ENCODE peak calls at places on chromosomes 5 and 9, in seven cellular contexts. K is foreskin fibroblast; U is CD4-positive, alpha-beta T cell; G is GM23338; W is WERI-Rb-1; V is tibial nerve; J is HFFc6. M is an unnamed sample.

GRCh38 chr5:96026334-96027065 is 64.8 kb upstream of the ELL2 start:
- DNase-seq in G (no peak), W (no peak), U (no peak), K (peak; percentile 68), V (no peak), J (peak; percentile 72), M (no peak)

GRCh38 chr9:131635285-131635684 is 90.0 kb downstream of the PRRT1B start:
- DNase-seq in V (peak; percentile 82), U (peak; percentile 67), K (peak; percentile 96), J (peak; percentile 94), G (peak; percentile 29), W (no peak), M (peak; percentile 67)

GRCh38 chr5:168137265-168137664 is 154.2 kb upstream of the WWC1 start:
- DNase-seq in J (no peak), W (no peak), U (no peak), K (no peak), G (no peak), V (no peak), M (no peak)

GRCh38 chr5:81750308-81751008 is 439 bp downstream of the SSBP2 start:
- DNase-seq in K (no peak), J (no peak), V (no peak), U (no peak), W (peak; percentile 8), G (peak; percentile 62), M (peak; percentile 59)

GRCh38 chr5:35345222-35345621 is 114.9 kb upstream of the PRLR start:
- DNase-seq in W (no peak), G (peak; percentile 35), K (no peak), J (no peak), U (no peak), V (no peak), M (no peak)

GRCh38 chr5:16930487-16930886 is 5.6 kb downstream of the MYO10 start:
- DNase-seq in W (no peak), U (no peak), K (no peak), G (peak; percentile 57), J (no peak), V (no peak), M (no peak)

GRCh38 chr9:129026442-129027223 is 1.5 kb downstream of the SH3GLB2 start:
- DNase-seq in K (no peak), J (no peak), U (no peak), V (no peak), G (peak; percentile 76), W (no peak), M (no peak)

GRCh38 chr5:72202331-72202825 is 95.1 kb downstream of the MAP1B start:
- DNase-seq in W (no peak), K (no peak), V (no peak), G (no peak), J (no peak), U (no peak), M (no peak)

GRCh38 chr5:158560170-158560569 is 539.5 kb downstream of the EBF1 start:
- DNase-seq in J (no peak), W (no peak), V (no peak), G (no peak), U (no peak), K (no peak), M (peak; percentile 60)

GRCh38 chr9:94908583-94909249 is 182.2 kb downstream of the AOPEP start:
- DNase-seq in W (no peak), J (no peak), G (no peak), K (no peak), U (no peak), V (no peak), M (no peak)

GRCh38 chr9:38689678-38690077 is 30.3 kb downstream of the FAM240B start:
- DNase-seq in V (no peak), U (no peak), K (no peak), J (no peak), W (peak; percentile 44), G (peak; percentile 85), M (no peak)

GRCh38 chr5:128081111-128081865 is 2.3 kb upstream of the SLC12A2 start:
- DNase-seq in G (no peak), K (no peak), W (no peak), V (no peak), U (no peak), J (peak; percentile 28), M (no peak)
- TF ChIP-seq CTCF in G (no peak), K (no peak), W (no peak), V (no peak), U (no peak), J (peak; percentile 65), M (no peak)

DNA sequence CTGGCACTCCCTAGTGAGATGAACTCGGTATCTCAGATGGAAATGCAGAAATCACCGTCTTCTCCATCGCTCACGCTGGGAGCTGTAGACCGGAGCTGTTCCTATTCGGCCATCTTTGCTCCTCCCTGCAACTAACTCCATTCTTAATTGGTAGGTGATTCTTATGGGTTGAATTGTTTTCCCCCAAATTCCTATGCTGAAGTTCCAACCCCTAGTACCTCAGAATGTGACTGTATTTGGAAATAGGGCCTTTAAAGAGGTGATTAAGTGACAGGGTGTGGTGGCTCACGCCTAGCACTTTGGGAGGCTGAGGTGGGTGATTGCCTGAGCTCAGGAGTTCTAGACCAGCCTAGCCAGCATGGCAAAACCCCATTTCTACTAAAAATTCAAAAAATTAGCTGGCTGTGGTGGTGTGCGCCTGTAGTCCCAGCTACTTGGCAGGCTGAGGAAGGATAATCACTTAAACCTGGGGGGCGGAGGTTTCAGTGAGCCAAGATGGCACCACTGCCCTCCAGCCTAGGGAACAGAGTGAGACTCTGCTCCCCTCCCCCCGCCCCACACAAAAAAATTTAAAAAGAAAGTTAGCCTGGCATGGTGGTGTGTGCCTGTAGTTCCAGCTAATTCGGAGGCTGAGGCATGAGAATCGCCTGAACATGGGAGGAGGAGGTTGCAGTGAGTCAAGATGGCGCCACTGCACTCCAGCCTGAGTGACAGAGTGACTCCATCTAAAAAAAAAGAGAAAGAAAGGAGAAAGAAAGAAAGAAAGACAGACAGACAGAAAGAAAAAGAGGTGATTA is 25.2 kb upstream of the FOCAD start:
- DNase-seq in W (no peak), J (no peak), U (no peak), G (peak; percentile 56), K (no peak), V (no peak), M (no peak)
- TF ChIP-seq CTCF in W (no peak), J (no peak), U (no peak), G (no peak), K (no peak), V (no peak), M (no peak)

GRCh38 chr5:139392678-139393496 is 2.0 kb downstream of the PROB1 start:
- DNase-seq in J (no peak), G (peak; percentile 94), K (no peak), U (peak; percentile 55), V (no peak), W (no peak), M (peak; percentile 96)
- TF ChIP-seq CTCF in J (peak; percentile 65), G (peak; percentile 89), K (peak; percentile 44), U (peak; percentile 66), V (peak; percentile 60), W (no peak), M (peak; percentile 92)

GRCh38 chr5:165029471-165029870 is 1524.1 kb downstream of the MAT2B start:
- DNase-seq in G (peak; percentile 78), W (peak; percentile 71), U (no peak), J (no peak), V (peak; percentile 7), K (no peak), M (no peak)
- TF ChIP-seq CTCF in G (peak; percentile 81), W (peak; percentile 60), U (no peak), J (no peak), V (no peak), K (no peak), M (peak; percentile 18)